ENCODE peak calls at places on chromosomes 2 and 18, in eight cellular contexts. S is astrocyte of the cerebellum, B is fibroblast of lung, V is EL, N is vagina, I is G401, U is GM23248, J is T-helper 9 cell. E is an unnamed sample.

GRCh38 chr2:235658371-235659174 is 164.7 kb downstream of the AGAP1 start:
- DNase-seq in S (no peak), B (no peak), V (no peak), N (no peak), I (no peak), U (no peak), J (no peak), E (no peak)

GRCh38 chr2:191041418-191042161 is 27.6 kb upstream of the STAT1 start:
- DNase-seq in S (no peak), B (peak), V (peak), N (no peak), I (no peak), U (peak), J (no peak), E (peak)

GRCh38 chr2:185979546-185980071 is 241.0 kb downstream of the FSIP2 start:
- DNase-seq in S (no peak), B (peak), V (peak), N (no peak), I (no peak), U (peak), J (no peak), E (peak)

GRCh38 chr18:44054514-44054913 is 626.2 kb upstream of the SETBP1 start:
- DNase-seq in S (no peak), B (no peak), V (no peak), N (no peak), I (no peak), U (no peak), J (no peak), E (no peak)

GRCh38 chr2:234134496-234134895 is 84.0 kb downstream of the SPP2 start:
- DNase-seq in S (no peak), B (no peak), V (no peak), N (no peak), I (no peak), U (no peak), J (no peak), E (no peak)

GRCh38 chr2:233841183-233841582 is 13.2 kb downstream of the HJURP start:
- DNase-seq in S (no peak), B (no peak), V (no peak), N (peak), I (no peak), U (no peak), J (no peak), E (no peak)

GRCh38 chr2:215535726-215536125 is 99.9 kb upstream of the FN1 start:
- DNase-seq in S (no peak), B (peak), V (peak), N (no peak), I (no peak), U (peak), J (no peak), E (peak)

GRCh38 chr18:49096021-49096420 is 145.3 kb upstream of the SMAD7 start:
- DNase-seq in S (no peak), B (peak), V (no peak), N (no peak), I (peak), U (no peak), J (no peak), E (no peak)

GRCh38 chr2:149572102-149572953 is 15.2 kb downstream of the MMADHC start:
- DNase-seq in S (no peak), B (no peak), V (no peak), N (no peak), I (peak), U (peak), J (no peak), E (no peak)

GRCh38 chr2:73836141-73836943 is 7.6 kb downstream of the STAMBP start:
- DNase-seq in S (no peak), B (no peak), V (no peak), N (no peak), I (no peak), U (no peak), J (no peak), E (no peak)

GRCh38 chr2:150438654-150439053 is 48.8 kb downstream of the RND3 start:
- DNase-seq in S (no peak), B (no peak), V (no peak), N (no peak), I (no peak), U (no peak), J (no peak), E (no peak)

GRCh38 chr2:107809835-107810234 is 16.9 kb upstream of the RGPD4 start:
- DNase-seq in S (no peak), B (no peak), V (no peak), N (no peak), I (no peak), U (no peak), J (no peak), E (no peak)

GRCh38 chr2:97663962-97664635 is at the start of gene ACTR1B:
- DNase-seq in S (peak), B (peak), V (peak), N (no peak), I (peak), U (peak), J (peak), E (peak)

GRCh38 chr2:61470122-61470951 is 550 bp downstream of the USP34 start:
- DNase-seq in S (no peak), B (no peak), V (peak), N (no peak), I (peak), U (peak), J (peak), E (peak)

E was measured in adipocyte.